ENCODE peak calls at places on chromosomes 11 and 22, in six cellular contexts. N is upper lobe of right lung; U is HFF-Myc; E is CD8-positive, alpha-beta T cell; B is endodermal cell; S is adrenal gland. H is an unnamed sample.

GRCh38 chr22:48894064-48894671 is 933.5 kb downstream of the BRD1 start:
- DNase-seq in N (peak; percentile 47), U (no peak), E (no peak), B (peak; percentile 74), S (no peak), H (no peak)

GRCh38 chr22:23815781-23816551 is 22.8 kb downstream of the DERL3 start:
- DNase-seq in N (no peak), U (no peak), E (no peak), B (no peak), S (no peak), H (no peak)

GRCh38 chr11:76277298-76278175 is 71.2 kb upstream of the WNT11 start:
- DNase-seq in N (no peak), U (no peak), E (no peak), B (peak; percentile 67), S (peak; percentile 39), H (no peak)

GRCh38 chr22:20852076-20852475 is 6.5 kb downstream of the PI4KA start:
- DNase-seq in N (no peak), U (no peak), E (no peak), B (peak; percentile 25), S (no peak), H (no peak)

GRCh38 chr11:61963282-61964057 is 4.0 kb downstream of the FTH1 start:
- DNase-seq in N (peak; percentile 62), U (no peak), E (peak; percentile 61), B (peak; percentile 59), S (peak; percentile 33), H (peak; percentile 49)

GRCh38 chr11:113563766-113564165 is 88.6 kb upstream of the DRD2 start:
- DNase-seq in N (no peak), U (no peak), E (no peak), B (no peak), S (no peak), H (no peak)

GRCh38 chr22:39236321-39237275 is 8.2 kb downstream of the PDGFB start:
- DNase-seq in N (no peak), U (no peak), E (peak; percentile 73), B (no peak), S (no peak), H (peak; percentile 48)

GRCh38 chr11:106228996-106229395 is 151.5 kb downstream of the AASDHPPT start:
- DNase-seq in N (no peak), U (no peak), E (no peak), B (no peak), S (no peak), H (no peak)

GRCh38 chr22:30249049-30250038 is 2.8 kb upstream of the LIF start:
- DNase-seq in N (no peak), U (no peak), E (no peak), B (no peak), S (no peak), H (no peak)

GRCh38 chr22:20740222-20740951 is 33.5 kb upstream of the SERPIND1 start:
- DNase-seq in N (no peak), U (no peak), E (no peak), B (no peak), S (no peak), H (no peak)

GRCh38 chr11:89487016-89487415 is 4.2 kb downstream of the NOX4 start:
- DNase-seq in N (no peak), U (no peak), E (no peak), B (no peak), S (no peak), H (no peak)

GRCh38 chr11:133950874-133951483 is 5.8 kb downstream of the IGSF9B start:
- DNase-seq in N (no peak), U (no peak), E (no peak), B (peak; percentile 75), S (no peak), H (no peak)

GRCh38 chr11:113168358-113168757 is 146.0 kb upstream of the TTC12 start:
- DNase-seq in N (no peak), U (no peak), E (no peak), B (no peak), S (no peak), H (no peak)

GRCh38 chr11:44835326-44835725 is 108.6 kb downstream of the TSPAN18 start:
- DNase-seq in N (no peak), U (no peak), E (no peak), B (no peak), S (no peak), H (no peak)

GRCh38 chr11:128042290-128042751 is 545.0 kb downstream of the ETS1 start:
- DNase-seq in N (no peak), U (no peak), E (no peak), B (no peak), S (no peak), H (no peak)

GRCh38 chr11:102751673-102752072 is 26.9 kb upstream of the MMP8 start:
- DNase-seq in N (no peak), U (no peak), E (no peak), B (no peak), S (no peak), H (no peak)

GRCh38 chr11:98967005-98967404 is 53.7 kb upstream of the CNTN5 start:
- DNase-seq in N (no peak), U (no peak), E (no peak), B (no peak), S (no peak), H (no peak)

GRCh38 chr11:46826310-46827044 is 19.6 kb downstream of the CKAP5 start:
- DNase-seq in N (peak; percentile 90), U (peak; percentile 33), E (peak; percentile 75), B (peak; percentile 93), S (peak; percentile 85), H (no peak)

GRCh38 chr11:69732910-69733309 is 29.1 kb upstream of the FGF19 start:
- DNase-seq in N (no peak), U (no peak), E (no peak), B (peak; percentile 66), S (no peak), H (no peak)

GRCh38 chr11:62337682-62338181 is 484 bp downstream of the ASRGL1 start:
- DNase-seq in N (peak; percentile 69), U (no peak), E (no peak), B (peak; percentile 78), S (peak; percentile 25), H (no peak)

GRCh38 chr11:11036185-11037161 is 178.6 kb upstream of the ZBED5 start:
- DNase-seq in N (no peak), U (peak; percentile 11), E (peak; percentile 51), B (peak; percentile 76), S (no peak), H (peak; percentile 50)

GRCh38 chr11:33457948-33458347 is 200.8 kb downstream of the HIPK3 start:
- DNase-seq in N (no peak), U (no peak), E (no peak), B (no peak), S (no peak), H (no peak)
- TF ChIP-seq CTCF in N (no peak), U (no peak), E (no peak), B (peak; percentile 40), S (no peak), H (no peak)

DNA sequence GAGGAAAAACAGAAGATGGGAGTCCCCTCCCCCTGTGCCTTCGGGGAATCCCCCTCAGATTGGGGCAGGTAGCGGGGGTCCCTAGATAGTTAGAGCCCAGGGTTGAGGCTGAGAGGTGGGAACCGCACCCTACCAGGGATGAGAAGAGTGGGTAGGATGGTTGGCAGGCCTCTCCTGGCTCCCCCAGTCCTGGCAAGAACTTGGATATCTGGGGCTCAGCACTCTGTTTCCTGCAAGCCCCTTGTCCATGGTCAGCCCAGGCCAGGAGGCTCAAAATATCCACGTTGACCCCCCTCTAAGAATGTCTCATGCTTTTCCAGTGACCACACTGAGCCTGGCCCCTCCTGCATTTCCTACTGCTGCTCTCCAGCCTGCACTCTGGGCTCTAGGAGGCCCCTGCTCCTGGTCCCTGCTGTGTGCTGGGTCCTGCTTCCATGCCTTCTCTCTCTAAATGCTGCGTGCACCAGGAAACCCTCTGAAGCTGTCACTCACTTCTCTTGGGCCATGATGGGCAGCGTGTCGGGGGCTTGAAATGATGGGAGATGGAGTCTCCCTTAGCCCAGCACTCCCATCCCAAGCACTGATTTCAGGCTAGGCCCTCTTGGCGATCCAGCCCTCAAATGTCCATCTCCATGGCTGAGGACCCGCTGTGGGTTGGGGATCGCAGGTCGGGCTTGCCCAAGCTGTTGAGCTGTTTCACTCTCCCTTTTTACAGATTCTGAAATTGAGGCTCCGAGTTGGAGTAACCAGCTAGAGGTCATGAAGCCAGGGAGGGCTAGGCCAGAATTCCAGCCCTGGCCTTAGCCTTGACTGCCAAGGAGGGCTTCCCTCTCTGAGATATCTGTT is 2.0 kb downstream of the MAP3K11 start:
- DNase-seq in N (no peak), U (no peak), E (no peak), B (no peak), S (no peak), H (no peak)
- H3K4me3 ChIP-seq in N (peak overlapping the region; percentile 93), U (peak overlapping the region; percentile 76), E (peak overlapping the region; percentile 78), B (peak overlapping the region; percentile 79), S (no peak overlapping the region), H (peak overlapping the region; percentile 87)

DNA sequence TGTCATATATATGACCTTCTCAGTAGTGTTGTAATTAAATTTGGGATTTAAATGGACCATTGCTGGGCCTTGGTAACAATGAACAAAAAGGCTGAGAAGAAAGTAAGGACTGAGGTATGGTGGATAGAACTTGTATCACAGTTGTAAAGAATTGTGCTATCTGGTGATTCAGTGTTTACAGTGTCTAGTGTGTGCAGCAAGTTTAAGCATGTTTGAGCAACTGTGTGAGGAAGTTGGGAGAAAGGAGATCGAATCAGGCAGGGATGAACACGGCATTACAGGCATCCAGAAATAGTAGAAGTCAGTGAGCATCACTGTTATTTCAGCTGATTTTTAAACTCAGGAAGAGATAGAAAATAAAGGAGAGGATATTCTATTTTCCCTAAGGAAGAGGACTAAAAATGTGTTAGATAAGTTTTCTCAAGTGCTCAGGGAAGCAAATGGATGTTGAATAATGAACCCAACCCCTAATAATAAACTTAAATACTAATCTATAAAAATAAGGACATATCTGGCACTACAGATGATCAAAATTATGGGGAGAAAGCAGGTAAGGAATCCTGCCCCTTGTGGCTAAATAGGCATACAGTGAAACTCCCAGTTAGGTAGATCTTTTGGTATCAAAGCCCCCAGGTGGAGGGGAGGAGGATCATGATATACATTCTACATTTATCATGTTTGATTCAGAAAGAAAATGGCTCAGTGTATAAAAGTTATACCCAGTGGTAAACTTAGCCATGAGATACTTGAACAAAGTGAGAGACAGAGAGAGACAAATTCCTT is 361.0 kb upstream of the ANO3 start:
- DNase-seq in N (no peak), U (no peak), E (no peak), B (no peak), S (no peak), H (no peak)
- TF ChIP-seq CTCF in N (no peak), U (peak; percentile 23), E (no peak), B (peak; percentile 81), S (no peak), H (peak; percentile 41)

GRCh38 chr11:3126207-3126865 is 38.8 kb downstream of the OSBPL5 start:
- DNase-seq in N (peak; percentile 73), U (no peak), E (no peak), B (peak; percentile 31), S (no peak), H (no peak)
- H3K4me3 ChIP-seq in N (peak overlapping the region; percentile 16), U (no peak overlapping the region), E (no peak overlapping the region), B (no peak overlapping the region), S (no peak overlapping the region), H (no peak overlapping the region)

DNA sequence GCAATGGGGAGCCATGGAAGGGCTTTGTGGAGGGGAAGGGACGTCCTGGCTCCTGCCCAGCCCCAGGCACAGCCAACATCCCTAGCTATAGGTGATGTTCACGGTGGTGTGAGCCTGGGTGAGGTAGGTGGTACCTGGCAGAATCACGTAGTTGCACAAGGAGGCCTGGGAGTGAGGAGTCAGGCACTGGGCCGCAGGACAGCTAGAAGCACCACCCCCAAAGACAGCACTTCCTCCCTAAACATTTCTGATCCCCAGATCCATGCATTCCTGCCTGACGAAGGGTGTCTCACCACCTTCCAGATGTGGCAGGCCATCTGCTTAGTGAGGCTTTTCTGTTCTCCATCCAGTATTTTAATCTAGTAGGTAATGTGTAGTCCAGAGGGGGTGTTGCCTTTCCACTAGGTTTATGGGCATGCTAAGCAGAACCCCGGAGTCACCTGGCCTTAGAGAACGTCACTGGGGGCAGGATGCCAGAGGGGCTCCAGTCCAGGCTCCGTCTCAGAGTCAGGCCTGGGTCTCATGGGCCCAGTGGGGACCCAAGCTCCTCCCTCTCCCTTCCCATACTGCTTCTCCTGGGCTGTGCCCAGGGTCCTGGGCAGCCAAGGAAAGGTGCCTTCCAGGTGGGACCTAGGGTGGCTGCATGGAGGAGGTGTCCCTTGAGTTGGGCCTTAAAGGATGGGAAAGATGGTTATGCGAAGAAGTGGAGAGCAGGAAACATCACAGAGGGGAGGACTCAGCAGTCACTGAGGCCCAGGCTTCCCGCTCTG is 56.2 kb downstream of the OTOG start:
- DNase-seq in N (no peak), U (no peak), E (no peak), B (no peak), S (no peak), H (no peak)
- TF ChIP-seq CTCF in N (no peak), U (no peak), E (no peak), B (no peak), S (no peak), H (no peak)